ENCODE peak calls at places on chromosome 22, in ten cellular contexts. Y, S, W, P, A, Z, L, C, J and X are unnamed samples.

GRCh38 chr22:42905217-42905616 is 48.1 kb upstream of the ARFGAP3 start:
- DNase-seq in A (no peak), J (no peak), Z (no peak), Y (no peak), S (no peak), W (no peak), P (no peak), C (no peak), L (no peak), X (no peak)

GRCh38 chr22:41844513-41844912 is 11.6 kb downstream of the SREBF2 start:
- DNase-seq in W (no peak), C (no peak), J (peak), Z (no peak), L (no peak), P (no peak), Y (no peak), A (no peak), S (no peak), X (no peak)

GRCh38 chr22:38731703-38732161 is 24.1 kb downstream of the SUN2 start:
- DNase-seq in P (no peak), Y (no peak), Z (no peak), A (no peak), S (no peak), L (no peak), C (no peak), J (no peak), W (no peak), X (no peak)

GRCh38 chr22:42635531-42635930 is 4.9 kb downstream of the ATP5MGL start:
- DNase-seq in C (peak), A (no peak), Y (peak), J (peak), L (peak), W (peak), S (peak), Z (no peak), P (peak), X (no peak)

GRCh38 chr22:40238425-40239344 is 61.0 kb downstream of the TNRC6B start:
- DNase-seq in C (peak), J (no peak), L (peak), A (no peak), P (peak), S (peak), Y (no peak), Z (peak), W (peak), X (no peak)

GRCh38 chr22:49992921-49993648 is 19.5 kb downstream of the IL17REL start:
- DNase-seq in J (no peak), Z (no peak), Y (peak), A (no peak), L (peak), S (peak), C (peak), P (peak), W (peak), X (peak)

GRCh38 chr22:39299829-39300178 is 19.6 kb downstream of the RPL3 start:
- DNase-seq in C (no peak), J (no peak), A (no peak), Y (no peak), P (peak), S (no peak), Z (no peak), L (peak), W (no peak), X (no peak)

GRCh38 chr22:22687638-22688500 is 43.5 kb downstream of the GGTLC2 start:
- DNase-seq in J (peak), Z (peak), W (peak), A (peak), L (peak), Y (no peak), C (peak), P (peak), S (no peak), X (peak)

GRCh38 chr22:35230839-35231584 is 26.3 kb upstream of the HMGXB4 start:
- DNase-seq in C (no peak), J (no peak), A (no peak), S (no peak), Y (no peak), L (no peak), Z (no peak), P (no peak), W (no peak), X (no peak)

GRCh38 chr22:41092847-41093371 is 517 bp downstream of the EP300 start:
- DNase-seq in J (no peak), Y (no peak), W (peak), L (peak), P (peak), A (peak), Z (no peak), S (peak), C (peak), X (no peak)

GRCh38 chr22:27260087-27260730 is 541.3 kb downstream of the MN1 start:
- DNase-seq in A (no peak), W (no peak), J (no peak), L (no peak), Y (no peak), P (no peak), S (no peak), Z (no peak), C (no peak), X (no peak)

GRCh38 chr22:26592368-26593015 is 2.6 kb upstream of the TPST2 start:
- DNase-seq in W (no peak), J (no peak), P (no peak), Z (no peak), S (no peak), Y (no peak), A (no peak), C (no peak), L (no peak), X (peak)

GRCh38 chr22:50148991-50149721 is 21.4 kb upstream of the PANX2 start:
- DNase-seq in J (no peak), L (peak), Y (no peak), C (peak), Z (no peak), W (peak), P (peak), A (peak), S (peak), X (peak)

GRCh38 chr22:16824718-16825687 is at the start of gene XKR3:
- DNase-seq in W (no peak), C (no peak), Y (no peak), L (no peak), P (peak), J (no peak), S (no peak), Z (no peak), A (no peak), X (no peak)

GRCh38 chr22:42280140-42280539 is 9.7 kb upstream of the TCF20 start:
- DNase-seq in Z (no peak), A (no peak), S (no peak), P (no peak), Y (peak), L (no peak), J (no peak), C (no peak), W (no peak), X (peak)

GRCh38 chr22:32795214-32795596 is 6.3 kb upstream of the TIMP3 start:
- DNase-seq in J (no peak), W (no peak), P (no peak), A (no peak), L (no peak), S (no peak), Z (no peak), Y (no peak), C (no peak), X (no peak)

GRCh38 chr22:31139866-31140716 is at the start of gene PLA2G3:
- DNase-seq in C (peak), A (no peak), Z (peak), L (peak), S (no peak), Y (no peak), W (peak), J (peak), P (peak), X (peak)

GRCh38 chr22:18095101-18095805 is 15.4 kb upstream of the TUBA8 start:
- DNase-seq in J (no peak), Y (no peak), Z (no peak), P (no peak), S (no peak), L (no peak), W (peak), C (no peak), A (no peak), X (no peak)

GRCh38 chr22:23068832-23069385 is 1.4 kb upstream of the GNAZ start:
- DNase-seq in S (no peak), A (no peak), W (no peak), Z (no peak), Y (peak), C (no peak), P (no peak), J (no peak), L (no peak), X (peak)

GRCh38 chr22:25368271-25368670 is 148.8 kb downstream of the CRYBB2 start:
- DNase-seq in W (peak), C (peak), J (peak), P (peak), Y (no peak), A (no peak), Z (peak), S (no peak), L (peak), X (no peak)

GRCh38 chr22:42926034-42926433 is 69.0 kb upstream of the ARFGAP3 start:
- DNase-seq in C (no peak), Y (no peak), L (no peak), P (peak), J (no peak), Z (no peak), A (no peak), S (no peak), W (no peak), X (no peak)

GRCh38 chr22:18035740-18036139 is 11.4 kb upstream of the MICAL3 start:
- DNase-seq in C (no peak), W (peak), Z (no peak), S (peak), A (no peak), Y (no peak), P (no peak), J (no peak), L (peak), X (no peak)

GRCh38 chr22:32776800-32777199 is 24.7 kb upstream of the TIMP3 start:
- DNase-seq in W (no peak), A (no peak), Y (no peak), L (no peak), C (no peak), Z (no peak), P (no peak), J (no peak), S (no peak), X (no peak)

GRCh38 chr22:19868333-19868732 is 13.7 kb upstream of the GNB1L start:
- DNase-seq in L (no peak), P (no peak), C (no peak), W (no peak), J (no peak), Z (no peak), A (no peak), Y (no peak), S (no peak), X (no peak)
- TF ChIP-seq CTCF in L (no peak), P (no peak), C (no peak), W (no peak), J (no peak), Z (no peak), A (no peak), Y (no peak), S (no peak), X (no peak)

GRCh38 chr22:29998627-29999026 is 81.6 kb upstream of the HORMAD2 start:
- DNase-seq in L (no peak), P (peak), Z (no peak), S (no peak), C (peak), W (no peak), J (no peak), Y (no peak), A (no peak), X (no peak)
- TF ChIP-seq CTCF in L (no peak), P (peak), Z (no peak), S (no peak), C (peak), W (no peak), J (no peak), Y (no peak), A (no peak), X (no peak)

DNA sequence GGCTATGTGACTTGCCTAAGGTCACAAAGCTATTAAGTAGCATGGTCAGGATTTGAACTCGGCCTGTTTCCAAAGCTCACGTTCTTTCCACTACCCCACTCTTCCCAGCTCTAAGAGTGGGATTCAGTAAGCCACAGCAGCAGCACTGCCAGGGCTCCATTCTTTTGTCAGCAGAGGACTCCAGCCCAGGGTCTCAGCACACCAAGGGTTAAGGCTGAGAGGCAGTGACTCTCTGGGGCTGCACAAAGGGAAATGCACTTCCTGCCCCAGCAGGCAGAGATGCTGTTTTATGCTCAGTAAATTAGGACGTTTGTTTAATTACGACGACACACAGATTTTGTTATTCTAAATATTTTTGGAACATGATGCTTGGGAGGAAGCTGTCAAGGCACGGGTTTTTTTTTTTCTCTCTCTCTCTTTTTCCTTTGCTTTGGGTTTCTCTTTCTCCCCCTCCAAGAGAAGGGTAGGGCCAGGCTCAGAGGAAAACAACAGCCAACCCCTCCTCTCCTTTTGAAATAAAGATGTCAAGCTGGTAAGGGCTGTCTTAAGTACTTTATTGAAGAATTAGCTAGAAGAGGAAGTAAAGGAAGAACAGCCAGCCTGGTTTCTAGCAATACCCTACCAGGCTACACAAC is 2.9 kb downstream of the MYH9 start:
- DNase-seq in C (no peak), P (peak), Y (no peak), A (no peak), Z (no peak), S (no peak), L (peak), J (no peak), W (no peak), X (no peak)
- TF ChIP-seq CTCF in C (no peak), P (peak), Y (no peak), A (no peak), Z (no peak), S (no peak), L (no peak), J (no peak), W (no peak), X (peak)

DNA sequence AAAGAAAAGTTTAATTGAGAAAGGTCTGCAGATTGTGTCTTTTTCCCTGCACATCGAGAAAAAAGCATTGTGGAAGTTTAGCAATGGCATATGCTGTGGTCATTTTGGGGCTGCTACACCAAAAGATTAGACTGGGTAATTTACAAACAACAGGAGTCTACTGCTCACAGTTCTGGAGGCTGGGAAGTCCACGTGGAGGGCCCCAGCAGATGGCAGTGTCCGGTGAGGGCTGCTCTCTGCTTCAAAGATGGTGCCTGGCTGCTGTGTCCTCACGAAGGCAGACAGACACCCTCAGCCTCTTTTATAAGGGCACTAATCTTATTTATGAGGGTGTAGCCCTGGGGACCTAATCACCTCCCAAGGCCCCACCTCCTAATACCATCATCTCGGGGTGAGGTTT is 21.1 kb downstream of the PHF21B start:
- DNase-seq in J (no peak), Y (no peak), A (no peak), W (no peak), C (no peak), S (no peak), P (no peak), Z (no peak), L (no peak), X (no peak)
- TF ChIP-seq CTCF in J (no peak), Y (no peak), A (no peak), W (no peak), C (no peak), S (no peak), P (no peak), Z (peak), L (no peak), X (peak)

DNA sequence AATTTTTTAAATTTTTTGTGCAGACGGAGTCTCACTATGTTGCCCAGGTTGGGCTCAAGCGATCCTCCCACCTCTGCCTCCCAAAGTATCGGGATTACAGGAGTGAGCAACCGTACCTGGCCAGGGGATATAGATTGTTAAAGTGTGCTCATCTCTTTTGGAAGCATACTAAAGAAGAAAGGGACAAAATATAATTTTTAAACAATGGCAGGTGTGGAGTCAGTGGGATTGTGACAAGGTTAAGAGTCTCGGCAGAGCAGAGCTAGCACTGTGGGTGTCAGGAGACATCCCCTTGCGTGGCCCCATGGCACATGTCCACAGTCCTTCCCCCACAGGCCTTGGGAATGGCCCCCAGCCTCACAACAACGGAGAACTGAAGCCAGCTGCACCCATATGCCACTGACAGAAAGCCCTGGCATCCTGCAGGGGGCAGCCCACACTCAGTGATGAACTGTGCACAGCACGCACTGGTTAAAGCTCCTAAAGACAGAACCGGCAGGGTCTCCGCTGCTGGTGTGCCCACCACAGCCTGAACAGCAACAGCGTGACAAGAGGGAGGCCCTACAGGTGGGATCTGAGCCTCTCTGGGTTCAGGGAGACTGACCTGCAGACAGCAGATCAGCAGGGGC is 29.9 kb downstream of the SERPIND1 start:
- DNase-seq in S (peak), Y (no peak), A (peak), W (peak), L (peak), Z (peak), J (no peak), P (peak), C (peak), X (peak)
- TF ChIP-seq CTCF in S (peak), Y (no peak), A (no peak), W (peak), L (peak), Z (peak), J (no peak), P (peak), C (peak), X (peak)

GRCh38 chr22:46985507-46985882 is 223.0 kb downstream of the TBC1D22A start:
- DNase-seq in J (no peak), Z (no peak), Y (no peak), C (peak), A (no peak), P (no peak), L (no peak), W (no peak), S (no peak), X (no peak)
- TF ChIP-seq CTCF in J (no peak), Z (no peak), Y (no peak), C (peak), A (no peak), P (no peak), L (no peak), W (peak), S (no peak), X (peak)

DNA sequence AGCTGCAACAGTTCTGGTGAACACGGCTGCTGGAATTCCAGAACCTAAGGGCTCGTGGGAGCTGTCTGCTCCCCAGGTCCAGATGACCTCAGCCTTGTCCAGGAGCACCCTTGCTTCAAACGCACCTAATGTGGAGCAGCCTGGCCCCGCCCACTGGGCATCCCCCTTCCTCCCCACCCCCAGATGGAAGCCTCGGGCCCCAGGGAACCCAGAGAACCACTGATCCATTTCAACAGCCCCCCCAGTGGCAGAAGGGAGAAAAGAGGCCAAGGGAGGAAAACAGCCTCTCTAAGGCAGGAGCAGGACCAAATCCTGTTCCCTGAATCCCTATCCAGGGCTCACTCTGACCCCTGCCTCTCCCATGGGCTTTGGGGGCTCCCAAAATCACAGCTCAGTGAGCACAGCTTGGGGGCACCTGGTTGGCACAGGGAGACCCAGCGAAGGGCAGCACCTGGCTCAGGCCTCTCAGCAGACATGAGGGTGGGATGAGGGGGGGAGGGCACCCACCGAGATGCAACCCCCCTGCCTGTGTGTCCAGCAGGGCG is 1.2 kb downstream of the CYTH4 start:
- DNase-seq in Z (no peak), J (no peak), W (no peak), Y (no peak), C (no peak), L (no peak), A (no peak), P (no peak), S (no peak), X (no peak)
- TF ChIP-seq CTCF in Z (peak), J (no peak), W (peak), Y (no peak), C (peak), L (no peak), A (no peak), P (no peak), S (no peak), X (no peak)

GRCh38 chr22:21672107-21672629 is 6.4 kb downstream of the PPIL2 start:
- DNase-seq in Z (no peak), J (no peak), L (no peak), A (no peak), Y (no peak), W (no peak), C (no peak), S (no peak), P (no peak), X (no peak)
- TF ChIP-seq CTCF in Z (no peak), J (no peak), L (no peak), A (no peak), Y (no peak), W (no peak), C (no peak), S (no peak), P (no peak), X (no peak)

GRCh38 chr22:46131151-46131587 is 19.2 kb upstream of the PPARA start:
- DNase-seq in L (no peak), Y (no peak), A (no peak), C (no peak), P (no peak), W (no peak), S (no peak), Z (no peak), J (no peak), X (no peak)
- TF ChIP-seq CTCF in L (peak), Y (no peak), A (no peak), C (peak), P (peak), W (peak), S (peak), Z (peak), J (no peak), X (peak)

GRCh38 chr22:48972979-48973693 is 854.5 kb downstream of the BRD1 start:
- DNase-seq in W (no peak), Z (no peak), C (no peak), Y (no peak), J (no peak), L (no peak), P (no peak), A (peak), S (no peak), X (no peak)

GRCh38 chr22:48973694-48974041 is 854.0 kb downstream of the BRD1 start:
- DNase-seq in L (no peak), S (no peak), C (no peak), Z (no peak), P (no peak), A (peak), W (no peak), Y (no peak), J (no peak), X (no peak)

GRCh38 chr22:48968201-48968959 is 859.3 kb downstream of the BRD1 start:
- DNase-seq in P (no peak), S (no peak), J (peak), A (peak), C (no peak), Z (no peak), L (no peak), Y (no peak), W (no peak), X (peak)
- TF ChIP-seq CTCF in P (no peak), S (peak), J (no peak), A (peak), C (no peak), Z (no peak), L (no peak), Y (no peak), W (no peak), X (peak)